ENCODE peak calls at places on chromosomes 16 and 17, in nine cellular contexts. One of them, this sample, is unnamed.

GRCh38 chr17:43013296-43013695 is 6.7 kb downstream of the IFI35 start:
- DNase-seq in left ventricle myocardium inferior: no peak
- DNase-seq in NT2/D1: no peak
- DNase-seq in heart left ventricle: no peak
- DNase-seq in pancreas: no peak
- DNase-seq in GM06990: no peak
- DNase-seq in DND-41: no peak
- DNase-seq in SK-N-SH: no peak
- DNase-seq in stomach: no peak
- DNase-seq in this sample: no peak

GRCh38 chr17:65595071-65595655 is 33.7 kb upstream of the AXIN2 start:
- DNase-seq in heart left ventricle: no peak
- DNase-seq in GM06990: no peak
- DNase-seq in NT2/D1: no peak
- DNase-seq in left ventricle myocardium inferior: no peak
- DNase-seq in pancreas: no peak
- DNase-seq in stomach: no peak
- DNase-seq in SK-N-SH: no peak
- DNase-seq in DND-41: no peak
- DNase-seq in this sample: no peak

GRCh38 chr17:58630883-58631522 is 60.8 kb downstream of the TEX14 start:
- DNase-seq in NT2/D1: peak; percentile 15
- DNase-seq in stomach: peak; percentile 49
- DNase-seq in pancreas: no peak
- DNase-seq in GM06990: peak; percentile 75
- DNase-seq in DND-41: no peak
- DNase-seq in heart left ventricle: no peak
- DNase-seq in SK-N-SH: no peak
- DNase-seq in left ventricle myocardium inferior: no peak
- DNase-seq in this sample: peak; percentile 47

GRCh38 chr17:69857412-69857835 is 217.6 kb upstream of the KCNJ16 start:
- DNase-seq in GM06990: no peak
- DNase-seq in NT2/D1: no peak
- DNase-seq in left ventricle myocardium inferior: no peak
- DNase-seq in pancreas: no peak
- DNase-seq in SK-N-SH: no peak
- DNase-seq in heart left ventricle: no peak
- DNase-seq in DND-41: no peak
- DNase-seq in stomach: no peak
- DNase-seq in this sample: no peak

GRCh38 chr17:7403043-7403901 is 625 bp downstream of the TMEM256 start:
- DNase-seq in NT2/D1: no peak
- DNase-seq in DND-41: peak; percentile 65
- DNase-seq in left ventricle myocardium inferior: peak; percentile 80
- DNase-seq in pancreas: peak; percentile 66
- DNase-seq in GM06990: no peak
- DNase-seq in stomach: peak; percentile 33
- DNase-seq in heart left ventricle: peak; percentile 67
- DNase-seq in SK-N-SH: peak; percentile 86
- DNase-seq in this sample: peak; percentile 61

GRCh38 chr17:67202503-67202902 is 42.5 kb downstream of the HELZ start:
- DNase-seq in left ventricle myocardium inferior: no peak
- DNase-seq in GM06990: no peak
- DNase-seq in NT2/D1: no peak
- DNase-seq in SK-N-SH: no peak
- DNase-seq in DND-41: no peak
- DNase-seq in pancreas: no peak
- DNase-seq in heart left ventricle: no peak
- DNase-seq in stomach: no peak
- DNase-seq in this sample: no peak

GRCh38 chr17:65071861-65072260 is 15.3 kb upstream of the GNA13 start:
- DNase-seq in left ventricle myocardium inferior: no peak
- DNase-seq in heart left ventricle: no peak
- DNase-seq in SK-N-SH: no peak
- DNase-seq in DND-41: no peak
- DNase-seq in pancreas: no peak
- DNase-seq in stomach: no peak
- DNase-seq in GM06990: no peak
- DNase-seq in NT2/D1: no peak
- DNase-seq in this sample: no peak

GRCh38 chr16:49833055-49833454 is 22.9 kb downstream of the ZNF423 start:
- DNase-seq in NT2/D1: no peak
- DNase-seq in stomach: no peak
- DNase-seq in heart left ventricle: peak; percentile 84
- DNase-seq in GM06990: no peak
- DNase-seq in left ventricle myocardium inferior: peak; percentile 73
- DNase-seq in DND-41: no peak
- DNase-seq in SK-N-SH: no peak
- DNase-seq in pancreas: no peak
- DNase-seq in this sample: no peak

GRCh38 chr17:55413825-55414489 is 7.7 kb downstream of the MMD start:
- DNase-seq in stomach: no peak
- DNase-seq in DND-41: no peak
- DNase-seq in NT2/D1: no peak
- DNase-seq in heart left ventricle: no peak
- DNase-seq in pancreas: no peak
- DNase-seq in GM06990: no peak
- DNase-seq in SK-N-SH: no peak
- DNase-seq in left ventricle myocardium inferior: no peak
- DNase-seq in this sample: no peak

GRCh38 chr17:32281011-32281451 is 15.4 kb downstream of the RHBDL3 start:
- DNase-seq in DND-41: no peak
- DNase-seq in NT2/D1: no peak
- DNase-seq in stomach: peak; percentile 43
- DNase-seq in pancreas: no peak
- DNase-seq in SK-N-SH: no peak
- DNase-seq in GM06990: no peak
- DNase-seq in left ventricle myocardium inferior: peak; percentile 67
- DNase-seq in heart left ventricle: peak; percentile 75
- DNase-seq in this sample: peak; percentile 79

GRCh38 chr17:81913394-81914102 is 2.3 kb upstream of the PCYT2 start:
- DNase-seq in NT2/D1: no peak
- DNase-seq in left ventricle myocardium inferior: no peak
- DNase-seq in GM06990: no peak
- DNase-seq in pancreas: no peak
- DNase-seq in heart left ventricle: no peak
- DNase-seq in SK-N-SH: no peak
- DNase-seq in DND-41: no peak
- DNase-seq in stomach: no peak
- DNase-seq in this sample: no peak

GRCh38 chr16:54867302-54867832 is 63.3 kb upstream of the IRX5 start:
- DNase-seq in DND-41: no peak
- DNase-seq in stomach: no peak
- DNase-seq in SK-N-SH: no peak
- DNase-seq in left ventricle myocardium inferior: no peak
- DNase-seq in GM06990: no peak
- DNase-seq in heart left ventricle: no peak
- DNase-seq in NT2/D1: no peak
- DNase-seq in pancreas: no peak
- DNase-seq in this sample: no peak

GRCh38 chr17:32189343-32189742 is 47.0 kb downstream of the RHOT1 start:
- DNase-seq in pancreas: no peak
- DNase-seq in heart left ventricle: no peak
- DNase-seq in GM06990: no peak
- DNase-seq in SK-N-SH: no peak
- DNase-seq in DND-41: no peak
- DNase-seq in left ventricle myocardium inferior: no peak
- DNase-seq in stomach: no peak
- DNase-seq in NT2/D1: no peak
- DNase-seq in this sample: no peak

GRCh38 chr17:37570527-37571093 is 38.6 kb downstream of the SYNRG start:
- DNase-seq in heart left ventricle: peak; percentile 25
- DNase-seq in SK-N-SH: peak; percentile 79
- DNase-seq in pancreas: peak; percentile 69
- DNase-seq in stomach: peak; percentile 48
- DNase-seq in left ventricle myocardium inferior: peak; percentile 25
- DNase-seq in NT2/D1: peak; percentile 46
- DNase-seq in DND-41: peak; percentile 21
- DNase-seq in GM06990: no peak
- DNase-seq in this sample: peak; percentile 72

DNA sequence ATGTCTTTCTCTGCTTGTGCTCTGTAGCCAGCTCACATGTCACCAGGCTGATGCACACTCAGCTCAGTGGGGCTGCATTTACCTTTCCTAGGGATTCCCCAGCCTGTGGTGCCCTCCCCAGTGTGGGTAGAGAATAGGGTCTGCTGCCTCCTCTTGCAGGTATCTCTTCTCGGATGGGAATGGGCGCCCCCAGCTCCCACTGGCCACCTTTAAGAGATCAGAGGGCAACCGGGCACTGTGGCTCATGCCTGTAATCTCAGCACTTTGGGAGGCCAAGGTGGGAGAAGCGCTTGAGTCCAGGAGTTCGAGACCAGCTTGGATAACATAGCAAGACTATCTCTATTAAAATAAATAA is 3.3 kb downstream of the XYLT2 start:
- DNase-seq in pancreas: peak; percentile 35
- DNase-seq in NT2/D1: no peak
- DNase-seq in left ventricle myocardium inferior: no peak
- DNase-seq in SK-N-SH: no peak
- DNase-seq in GM06990: no peak
- DNase-seq in heart left ventricle: no peak
- DNase-seq in DND-41: no peak
- DNase-seq in stomach: no peak
- DNase-seq in this sample: no peak
- H3K27me3 ChIP-seq in pancreas: no peaks in the 10 kb centered on the region
- H3K27me3 ChIP-seq in NT2/D1: peaks cover 15% of the 10 kb centered on the region
- H3K27me3 ChIP-seq in left ventricle myocardium inferior: no peaks in the 10 kb centered on the region
- H3K27me3 ChIP-seq in SK-N-SH: no peaks in the 10 kb centered on the region
- H3K27me3 ChIP-seq in GM06990: no peaks in the 10 kb centered on the region
- H3K27me3 ChIP-seq in heart left ventricle: no peaks in the 10 kb centered on the region
- H3K27me3 ChIP-seq in DND-41: no peaks in the 10 kb centered on the region
- H3K27me3 ChIP-seq in stomach: no peaks in the 10 kb centered on the region
- H3K27me3 ChIP-seq in this sample: peaks cover 3% of the 10 kb centered on the region

GRCh38 chr17:2445638-2446037 is 44.8 kb upstream of the MNT start:
- DNase-seq in stomach: no peak
- DNase-seq in DND-41: no peak
- DNase-seq in heart left ventricle: no peak
- DNase-seq in NT2/D1: no peak
- DNase-seq in SK-N-SH: no peak
- DNase-seq in pancreas: no peak
- DNase-seq in left ventricle myocardium inferior: no peak
- DNase-seq in GM06990: no peak
- DNase-seq in this sample: no peak
- H3K27me3 ChIP-seq in stomach: no peaks in the 10 kb centered on the region
- H3K27me3 ChIP-seq in DND-41: no peaks in the 10 kb centered on the region
- H3K27me3 ChIP-seq in heart left ventricle: no peaks in the 10 kb centered on the region
- H3K27me3 ChIP-seq in NT2/D1: no peaks in the 10 kb centered on the region
- H3K27me3 ChIP-seq in SK-N-SH: no peaks in the 10 kb centered on the region
- H3K27me3 ChIP-seq in pancreas: no peaks in the 10 kb centered on the region
- H3K27me3 ChIP-seq in left ventricle myocardium inferior: no peaks in the 10 kb centered on the region
- H3K27me3 ChIP-seq in GM06990: no peaks in the 10 kb centered on the region
- H3K27me3 ChIP-seq in this sample: no peaks in the 10 kb centered on the region

GRCh38 chr17:61422116-61422799 is 22.6 kb downstream of the TBX2 start:
- DNase-seq in DND-41: no peak
- DNase-seq in stomach: no peak
- DNase-seq in GM06990: no peak
- DNase-seq in NT2/D1: no peak
- DNase-seq in heart left ventricle: no peak
- DNase-seq in pancreas: no peak
- DNase-seq in left ventricle myocardium inferior: no peak
- DNase-seq in SK-N-SH: no peak
- DNase-seq in this sample: no peak
- H3K27me3 ChIP-seq in DND-41: peaks cover 25% of the 10 kb centered on the region
- H3K27me3 ChIP-seq in stomach: peaks cover 45% of the 10 kb centered on the region
- H3K27me3 ChIP-seq in GM06990: peaks cover 1% of the 10 kb centered on the region
- H3K27me3 ChIP-seq in NT2/D1: peaks cover 3% of the 10 kb centered on the region
- H3K27me3 ChIP-seq in heart left ventricle: peaks cover 41% of the 10 kb centered on the region
- H3K27me3 ChIP-seq in pancreas: no peaks in the 10 kb centered on the region
- H3K27me3 ChIP-seq in left ventricle myocardium inferior: peaks cover 84% of the 10 kb centered on the region
- H3K27me3 ChIP-seq in SK-N-SH: no peaks in the 10 kb centered on the region
- H3K27me3 ChIP-seq in this sample: no peaks in the 10 kb centered on the region

GRCh38 chr17:79777166-79777843 is 643 bp upstream of the CBX2 start:
- DNase-seq in pancreas: peak; percentile 74
- DNase-seq in stomach: peak; percentile 29
- DNase-seq in NT2/D1: peak; percentile 49
- DNase-seq in SK-N-SH: no peak
- DNase-seq in GM06990: peak; percentile 46
- DNase-seq in left ventricle myocardium inferior: peak; percentile 68
- DNase-seq in heart left ventricle: peak; percentile 82
- DNase-seq in DND-41: peak; percentile 80
- DNase-seq in this sample: peak; percentile 71
- H3K27me3 ChIP-seq in pancreas: no peaks in the 10 kb centered on the region
- H3K27me3 ChIP-seq in stomach: peaks cover 73% of the 10 kb centered on the region
- H3K27me3 ChIP-seq in NT2/D1: peaks cover 8% of the 10 kb centered on the region
- H3K27me3 ChIP-seq in SK-N-SH: peaks cover 27% of the 10 kb centered on the region
- H3K27me3 ChIP-seq in GM06990: peaks cover 1% of the 10 kb centered on the region
- H3K27me3 ChIP-seq in left ventricle myocardium inferior: peaks cover 75% of the 10 kb centered on the region
- H3K27me3 ChIP-seq in heart left ventricle: peaks cover 70% of the 10 kb centered on the region
- H3K27me3 ChIP-seq in DND-41: peaks cover 5% of the 10 kb centered on the region
- H3K27me3 ChIP-seq in this sample: no peaks in the 10 kb centered on the region

GRCh38 chr17:47733414-47734288 is 615 bp downstream of the TBX21 start:
- DNase-seq in GM06990: no peak
- DNase-seq in SK-N-SH: peak; percentile 82
- DNase-seq in pancreas: peak; percentile 51
- DNase-seq in heart left ventricle: no peak
- DNase-seq in stomach: no peak
- DNase-seq in DND-41: no peak
- DNase-seq in left ventricle myocardium inferior: no peak
- DNase-seq in NT2/D1: no peak
- DNase-seq in this sample: no peak

GRCh38 chr17:47733047-47733413 is at the start of gene TBX21:
- DNase-seq in stomach: peak; percentile 74
- DNase-seq in left ventricle myocardium inferior: peak; percentile 57
- DNase-seq in heart left ventricle: peak; percentile 55
- DNase-seq in GM06990: peak; percentile 86
- DNase-seq in pancreas: peak; percentile 78
- DNase-seq in NT2/D1: no peak
- DNase-seq in DND-41: peak; percentile 86
- DNase-seq in SK-N-SH: peak; percentile 93
- DNase-seq in this sample: peak; percentile 90

GRCh38 chr17:47736501-47737211 is 3.6 kb downstream of the TBX21 start:
- DNase-seq in DND-41: peak; percentile 2
- DNase-seq in heart left ventricle: no peak
- DNase-seq in stomach: peak; percentile 20
- DNase-seq in SK-N-SH: no peak
- DNase-seq in NT2/D1: no peak
- DNase-seq in pancreas: peak; percentile 28
- DNase-seq in left ventricle myocardium inferior: no peak
- DNase-seq in GM06990: no peak
- DNase-seq in this sample: no peak

GRCh38 chr17:47735139-47735464 is 2.1 kb downstream of the TBX21 start:
- DNase-seq in SK-N-SH: no peak
- DNase-seq in NT2/D1: no peak
- DNase-seq in heart left ventricle: no peak
- DNase-seq in left ventricle myocardium inferior: no peak
- DNase-seq in stomach: no peak
- DNase-seq in GM06990: no peak
- DNase-seq in pancreas: no peak
- DNase-seq in DND-41: no peak
- DNase-seq in this sample: no peak

DNA sequence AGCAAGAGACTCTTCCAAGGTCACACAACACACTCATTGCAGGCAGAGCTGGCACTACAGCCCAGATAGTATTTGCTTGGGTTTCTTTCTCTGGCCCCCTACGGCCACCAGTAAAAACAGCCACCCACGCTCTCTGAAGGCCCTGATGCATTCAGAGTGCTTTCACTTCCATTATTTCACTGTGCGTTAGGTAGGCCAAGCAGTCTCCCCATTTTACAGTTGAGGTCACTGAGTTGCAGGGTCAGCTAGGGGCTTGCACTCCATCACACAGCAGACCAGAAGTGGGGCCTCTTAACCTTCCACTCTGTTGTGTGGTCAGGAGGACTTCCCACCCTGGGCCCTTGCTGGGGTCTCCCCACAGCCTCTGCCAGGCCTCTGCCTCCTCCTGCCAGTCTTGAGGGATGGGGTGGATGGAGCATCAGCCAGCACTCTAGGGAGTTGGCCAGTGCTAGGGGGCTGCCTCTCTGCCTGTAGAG is 2.5 kb downstream of the TBX21 start:
- DNase-seq in GM06990: peak; percentile 48
- DNase-seq in left ventricle myocardium inferior: no peak
- DNase-seq in heart left ventricle: no peak
- DNase-seq in pancreas: peak; percentile 32
- DNase-seq in stomach: no peak
- DNase-seq in DND-41: no peak
- DNase-seq in NT2/D1: no peak
- DNase-seq in SK-N-SH: peak; percentile 12
- DNase-seq in this sample: no peak
- H3K27me3 ChIP-seq in GM06990: no peaks in the 10 kb centered on the region
- H3K27me3 ChIP-seq in left ventricle myocardium inferior: peaks cover 90% of the 10 kb centered on the region
- H3K27me3 ChIP-seq in heart left ventricle: peaks cover 37% of the 10 kb centered on the region
- H3K27me3 ChIP-seq in pancreas: peaks cover 6% of the 10 kb centered on the region
- H3K27me3 ChIP-seq in stomach: peaks cover 39% of the 10 kb centered on the region
- H3K27me3 ChIP-seq in DND-41: peaks cover 29% of the 10 kb centered on the region
- H3K27me3 ChIP-seq in NT2/D1: peaks cover 65% of the 10 kb centered on the region
- H3K27me3 ChIP-seq in SK-N-SH: peaks cover 84% of the 10 kb centered on the region
- H3K27me3 ChIP-seq in this sample: peaks cover 27% of the 10 kb centered on the region

This sample was measured in BE2C.